ENCODE peak calls at places on chromosomes 11 and 22, in ten cellular contexts. N, E, H, Y, T, W, Z, U, L and X are unnamed samples.

GRCh38 chr11:44315947-44316387 is 6.0 kb upstream of the ALX4 start:
- DNase-seq in U (no peak), T (peak; percentile 68), W (no peak), N (no peak), E (peak; percentile 10), H (no peak), L (no peak), Y (no peak), Z (no peak), X (peak; percentile 60)

GRCh38 chr11:2188745-2189144 is 17.1 kb upstream of the TH start:
- DNase-seq in E (no peak), U (no peak), L (no peak), Z (no peak), N (no peak), W (no peak), Y (no peak), H (no peak), T (no peak), X (no peak)

GRCh38 chr22:45627489-45628233 is 44.0 kb upstream of the ATXN10 start:
- DNase-seq in N (no peak), E (no peak), L (no peak), W (no peak), U (no peak), H (no peak), T (no peak), Y (no peak), Z (no peak), X (no peak)

GRCh38 chr11:12813371-12814225 is 139.4 kb downstream of the TEAD1 start:
- DNase-seq in Y (no peak), H (peak; percentile 43), W (peak; percentile 24), Z (no peak), T (peak; percentile 63), N (no peak), U (no peak), L (no peak), E (no peak), X (no peak)

GRCh38 chr11:105177658-105178057 is 38.1 kb upstream of the CARD18 start:
- DNase-seq in N (no peak), T (no peak), W (no peak), U (no peak), L (no peak), Y (no peak), H (no peak), Z (no peak), E (no peak), X (no peak)

GRCh38 chr11:74570266-74571061 is 21.9 kb upstream of the POLD3 start:
- DNase-seq in W (no peak), U (no peak), T (no peak), L (peak; percentile 37), Z (no peak), N (no peak), E (no peak), H (peak; percentile 74), Y (peak; percentile 22), X (peak; percentile 32)

GRCh38 chr11:1734571-1735081 is 15.8 kb downstream of the IFITM10 start:
- DNase-seq in L (no peak), H (no peak), N (no peak), Y (no peak), E (no peak), Z (no peak), U (no peak), T (no peak), W (no peak), X (no peak)

GRCh38 chr11:129637473-129637872 is 178.2 kb upstream of the TMEM45B start:
- DNase-seq in H (no peak), Z (no peak), W (no peak), T (no peak), U (no peak), N (no peak), Y (no peak), E (no peak), L (no peak), X (no peak)

GRCh38 chr11:100735949-100736675 is 49.0 kb downstream of the ARHGAP42 start:
- DNase-seq in Z (no peak), H (no peak), Y (no peak), N (no peak), L (no peak), T (no peak), U (no peak), W (no peak), E (no peak), X (no peak)

GRCh38 chr22:50621491-50621880 is 6.5 kb downstream of the ARSA start:
- DNase-seq in W (no peak), U (peak; percentile 33), T (no peak), E (peak; percentile 76), N (no peak), Z (no peak), H (no peak), L (no peak), Y (no peak), X (no peak)

GRCh38 chr22:50624347-50625130 is 3.4 kb downstream of the ARSA start:
- DNase-seq in N (peak; percentile 7), Y (no peak), E (no peak), H (no peak), Z (no peak), U (no peak), L (no peak), T (no peak), W (no peak), X (no peak)

GRCh38 chr22:50620861-50621490 is 7.0 kb downstream of the ARSA start:
- DNase-seq in Y (no peak), Z (no peak), L (no peak), H (peak; percentile 46), E (peak; percentile 91), W (peak; percentile 25), U (peak; percentile 66), T (peak; percentile 62), N (no peak), X (peak; percentile 32)

GRCh38 chr22:50621948-50622722 is 5.8 kb downstream of the ARSA start:
- DNase-seq in Y (no peak), N (no peak), W (no peak), H (peak; percentile 62), T (no peak), Z (no peak), U (no peak), E (peak; percentile 51), L (no peak), X (no peak)

DNA sequence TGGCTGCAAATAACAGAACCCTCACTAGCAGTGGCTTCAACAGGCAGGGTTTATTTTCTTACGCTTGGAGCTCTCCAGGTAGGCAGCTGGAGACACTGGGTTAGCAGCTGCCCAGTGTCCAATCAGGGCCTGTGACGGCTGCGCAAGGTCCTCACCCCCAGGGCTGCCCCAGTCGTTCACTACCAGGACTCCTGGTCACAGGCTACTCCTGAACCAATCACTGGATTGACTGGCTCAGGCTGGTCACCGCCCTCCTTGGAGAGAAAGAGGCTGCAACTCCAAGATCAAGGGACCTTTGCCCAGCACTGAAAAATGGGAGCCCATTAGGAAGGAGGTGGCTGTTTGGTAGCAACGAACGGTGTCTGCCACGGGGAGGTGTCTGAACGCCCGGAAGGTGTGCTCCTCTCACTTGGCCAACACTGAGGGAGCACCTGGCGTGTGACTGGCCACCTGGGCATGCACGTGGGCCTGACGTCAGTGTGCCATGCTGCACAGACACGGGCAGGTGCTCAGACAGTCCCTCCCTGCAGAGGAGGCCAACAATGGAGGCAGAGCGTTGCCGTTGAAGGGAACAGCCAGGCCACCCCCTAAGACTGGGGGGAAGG is 5.1 kb downstream of the ARSA start:
- DNase-seq in E (no peak), Z (no peak), H (peak; percentile 91), L (no peak), W (no peak), T (no peak), U (no peak), Y (no peak), N (no peak), X (no peak)
- H3K27ac ChIP-seq in E (peak overlapping the region; percentile 91), Z (peak overlapping the region; percentile 80), H (peak overlapping the region; percentile 85), L (peak overlapping the region; percentile 55), W (no peak overlapping the region), T (no peak overlapping the region), U (peak overlapping the region; percentile 98), Y (no peak overlapping the region), N (no peak overlapping the region), X (no peak overlapping the region)

GRCh38 chr22:47260551-47260950 is 498.1 kb downstream of the TBC1D22A start:
- DNase-seq in E (no peak), Z (no peak), T (no peak), W (no peak), L (no peak), Y (no peak), H (no peak), N (no peak), U (no peak), X (no peak)
- H3K9me3 ChIP-seq in E (no peaks in the 10 kb centered on the region), Z (no peaks in the 10 kb centered on the region), T (no peaks in the 10 kb centered on the region), W (no peaks in the 10 kb centered on the region), L (peaks cover 56% of the 10 kb centered on the region), Y (no peaks in the 10 kb centered on the region), H (no peaks in the 10 kb centered on the region), N (no peaks in the 10 kb centered on the region), U (no peaks in the 10 kb centered on the region), X (no peaks in the 10 kb centered on the region)

GRCh38 chr11:8806974-8807373 is 104.0 kb upstream of the AKIP1 start:
- DNase-seq in H (no peak), N (no peak), L (no peak), U (no peak), Y (no peak), E (no peak), Z (peak; percentile 30), T (no peak), W (no peak), X (no peak)
- H3K4me3 ChIP-seq in H (no peak overlapping the region), N (no peak overlapping the region), L (no peak overlapping the region), U (no peak overlapping the region), Y (no peak overlapping the region), E (no peak overlapping the region), Z (peak overlapping the region; percentile 78), T (peak overlapping the region; percentile 73), W (no peak overlapping the region), X (no peak overlapping the region)

GRCh38 chr11:78425436-78425835 is 7.8 kb upstream of the GAB2 start:
- DNase-seq in T (no peak), U (no peak), E (no peak), Z (no peak), N (no peak), H (no peak), W (no peak), L (no peak), Y (no peak), X (no peak)
- H3K27ac ChIP-seq in T (no peak overlapping the region), U (no peak overlapping the region), E (no peak overlapping the region), Z (peak overlapping the region; percentile 21), N (no peak overlapping the region), H (peak overlapping the region; percentile 42), W (no peak overlapping the region), L (no peak overlapping the region), Y (no peak overlapping the region), X (peak overlapping the region; percentile 83)

DNA sequence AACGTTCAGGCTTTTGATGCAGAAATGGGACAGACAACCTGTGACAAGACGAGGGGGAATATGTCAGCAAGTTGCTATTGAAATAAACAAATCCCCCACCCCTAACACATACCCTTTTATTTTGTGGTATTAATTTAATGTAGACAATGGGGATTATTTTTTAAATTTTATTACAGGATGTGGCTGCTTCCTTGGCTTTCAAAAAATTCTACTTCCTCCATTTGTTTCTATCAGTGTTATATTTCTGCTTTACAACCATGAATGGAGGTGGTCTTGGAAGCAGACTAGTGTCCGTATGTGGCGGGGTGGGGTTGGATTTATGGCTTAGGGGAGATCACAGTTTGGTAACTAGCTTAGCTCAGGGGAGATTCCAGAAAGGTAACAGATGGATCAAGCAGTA is 39.3 kb upstream of the PICALM start:
- DNase-seq in U (no peak), T (no peak), E (no peak), Z (no peak), W (no peak), H (no peak), Y (no peak), N (no peak), L (no peak), X (no peak)
- H3K9me3 ChIP-seq in U (no peaks in the 10 kb centered on the region), T (no peaks in the 10 kb centered on the region), E (no peaks in the 10 kb centered on the region), Z (no peaks in the 10 kb centered on the region), W (no peaks in the 10 kb centered on the region), H (no peaks in the 10 kb centered on the region), Y (no peaks in the 10 kb centered on the region), N (no peaks in the 10 kb centered on the region), L (no peaks in the 10 kb centered on the region), X (no peaks in the 10 kb centered on the region)